ENCODE peak calls at places on chromosomes 4 and X, in five cellular contexts. G, A, X, W and L are unnamed samples.
A peak's percentile ranks its signal among the peaks of the same experiment; 100 is the strongest.

GRCh38 chrX:17836830-17837229 is 24.3 kb downstream of the RAI2 start:
- DNase-seq in G (no peak), X (no peak), W (no peak), A (no peak), L (no peak)

GRCh38 chrX:134512566-134512965 is 52.6 kb downstream of the HPRT1 start:
- DNase-seq in A (no peak), G (no peak), X (no peak), W (peak; percentile 48), L (no peak)

GRCh38 chrX:24242649-24243556 is 71.0 kb downstream of the SUPT20HL2 start:
- DNase-seq in G (peak; percentile 40), X (no peak), A (peak; percentile 27), W (peak; percentile 54), L (peak; percentile 60)

GRCh38 chr4:101160792-101161592 is 186.3 kb downstream of the PPP3CA start:
- DNase-seq in A (no peak), G (no peak), X (no peak), W (peak; percentile 94), L (no peak)

GRCh38 chr4:7112656-7113055 is 44.8 kb upstream of the GRPEL1 start:
- DNase-seq in G (no peak), A (no peak), W (no peak), X (no peak), L (no peak)

GRCh38 chr4:80125252-80126177 is 52.5 kb upstream of the ANTXR2 start:
- DNase-seq in W (peak; percentile 13), G (no peak), X (no peak), A (no peak), L (peak; percentile 8)

GRCh38 chr4:8202526-8203375 is 3.7 kb downstream of the SH3TC1 start:
- DNase-seq in X (no peak), W (no peak), G (no peak), A (no peak), L (no peak)

GRCh38 chrX:78321809-78322208 is 5.6 kb downstream of the CYSLTR1 start:
- DNase-seq in X (no peak), G (no peak), W (no peak), A (peak; percentile 30), L (peak; percentile 53)

GRCh38 chrX:154967603-154968002 is 54.9 kb downstream of the F8 start:
- DNase-seq in A (no peak), W (peak; percentile 13), X (no peak), G (no peak), L (no peak)

GRCh38 chr4:140005699-140006098 is 148.3 kb downstream of the MAML3 start:
- DNase-seq in A (no peak), W (no peak), G (no peak), X (peak; percentile 23), L (no peak)

GRCh38 chr4:122309988-122310626 is 68.7 kb upstream of the ADAD1 start:
- DNase-seq in W (no peak), A (no peak), G (no peak), X (no peak), L (no peak)

GRCh38 chr4:145182212-145182611 is 1.8 kb upstream of the OTUD4 start:
- DNase-seq in G (no peak), A (no peak), W (no peak), X (no peak), L (no peak)

GRCh38 chr4:62670509-62670908 is 1470.4 kb downstream of the ADGRL3 start:
- DNase-seq in X (peak; percentile 3), W (no peak), A (no peak), G (no peak), L (no peak)

GRCh38 chr4:100287569-100287968 is 97.3 kb upstream of the DDIT4L start:
- DNase-seq in G (no peak), W (no peak), A (no peak), X (no peak), L (no peak)

GRCh38 chr4:140568507-140569306 is at the start of gene UCP1:
- DNase-seq in A (peak; percentile 35), W (no peak), X (peak; percentile 85), G (no peak), L (peak; percentile 19)

GRCh38 chr4:148814030-148814429 is 371.8 kb upstream of the NR3C2 start:
- DNase-seq in G (no peak), W (no peak), X (no peak), A (peak; percentile 49), L (no peak)
- TF ChIP-seq EP300 in G (no peak), W (no peak), X (no peak), A (no peak), L (no peak)

DNA sequence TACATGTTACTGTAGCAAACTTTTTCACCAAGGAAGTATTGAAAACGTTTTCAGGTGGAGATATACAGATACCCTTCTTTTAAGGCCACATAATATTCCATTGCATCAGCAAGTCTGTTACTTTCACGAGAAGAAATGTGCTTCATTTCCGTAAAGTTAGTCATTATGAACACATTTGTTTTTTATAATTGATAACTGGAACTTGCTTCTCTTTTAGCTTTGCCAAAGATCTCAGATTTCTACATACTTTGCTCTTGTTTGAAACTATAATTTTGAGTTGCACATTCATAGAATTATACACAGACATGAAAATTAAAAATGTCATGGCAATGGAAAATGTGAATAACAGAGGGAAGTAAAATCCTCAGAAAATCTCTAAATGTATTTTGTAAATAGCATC is 128.7 kb upstream of the GIMD1 start:
- DNase-seq in X (no peak), G (no peak), W (no peak), A (no peak), L (no peak)
- H3K4me1 ChIP-seq in X (no peaks in the 10 kb centered on the region), G (no peaks in the 10 kb centered on the region), W (no peaks in the 10 kb centered on the region), A (no peaks in the 10 kb centered on the region), L (no peaks in the 10 kb centered on the region)

DNA sequence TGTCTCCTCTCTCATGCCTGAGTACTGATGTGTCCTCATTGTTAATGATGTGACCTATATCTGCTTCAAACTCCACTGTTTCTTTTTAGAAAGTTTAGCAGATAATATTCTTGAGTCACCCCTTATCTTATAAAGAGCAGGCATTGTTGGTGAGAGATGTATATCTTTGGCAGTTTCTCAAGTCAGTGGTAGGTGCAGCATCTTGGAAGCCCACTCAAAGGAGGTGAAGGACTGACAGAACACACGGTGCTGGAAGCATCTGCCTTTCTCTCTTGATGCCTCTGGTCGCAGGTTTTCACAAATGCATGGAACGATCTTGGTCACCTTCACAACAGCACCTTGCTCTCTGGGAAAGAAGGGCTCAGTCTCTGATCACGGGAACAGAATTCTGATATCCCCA is 71.2 kb downstream of the ZNF518B start:
- DNase-seq in A (no peak), X (no peak), G (no peak), W (no peak), L (no peak)
- TF ChIP-seq EP300 in A (no peak), X (no peak), G (no peak), W (no peak), L (no peak)

DNA sequence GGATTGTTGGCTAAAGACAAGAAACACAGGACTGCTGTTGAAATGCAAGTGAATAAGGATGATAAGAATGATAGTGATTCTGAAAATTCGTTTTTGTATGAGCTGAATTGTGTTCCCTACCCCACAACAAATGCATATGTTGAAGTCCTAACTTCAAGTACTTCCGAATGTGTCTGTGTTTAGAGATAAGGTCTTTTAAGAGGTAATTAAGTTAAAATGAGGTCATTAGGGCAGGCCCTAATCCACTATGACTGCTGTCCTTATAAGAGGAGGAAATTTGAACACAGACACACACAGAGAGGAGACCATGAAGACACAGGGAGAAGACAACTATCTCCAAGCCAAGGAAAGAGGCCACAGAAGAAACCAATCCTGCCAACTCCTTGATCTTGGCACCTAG is 126.6 kb upstream of the ACSL4 start:
- DNase-seq in X (no peak), G (no peak), W (no peak), A (no peak), L (no peak)
- H3K4me1 ChIP-seq in X (no peaks in the 10 kb centered on the region), G (no peaks in the 10 kb centered on the region), W (peaks cover 5% of the 10 kb centered on the region), A (no peaks in the 10 kb centered on the region), L (no peaks in the 10 kb centered on the region)

GRCh38 chr4:15947684-15948083 is 9.1 kb upstream of the FGFBP1 start:
- DNase-seq in X (no peak), A (no peak), W (no peak), G (no peak), L (no peak)

GRCh38 chr4:15953625-15954024 is 9.3 kb downstream of the FGFBP2 start:
- DNase-seq in G (no peak), X (no peak), A (no peak), W (no peak), L (no peak)

GRCh38 chr4:15955670-15956069 is 7.3 kb downstream of the FGFBP2 start:
- DNase-seq in G (no peak), A (no peak), W (peak; percentile 51), X (no peak), L (no peak)

GRCh38 chr4:15948826-15949225 is 10.3 kb upstream of the FGFBP1 start:
- DNase-seq in X (no peak), W (no peak), A (no peak), G (no peak), L (no peak)

DNA sequence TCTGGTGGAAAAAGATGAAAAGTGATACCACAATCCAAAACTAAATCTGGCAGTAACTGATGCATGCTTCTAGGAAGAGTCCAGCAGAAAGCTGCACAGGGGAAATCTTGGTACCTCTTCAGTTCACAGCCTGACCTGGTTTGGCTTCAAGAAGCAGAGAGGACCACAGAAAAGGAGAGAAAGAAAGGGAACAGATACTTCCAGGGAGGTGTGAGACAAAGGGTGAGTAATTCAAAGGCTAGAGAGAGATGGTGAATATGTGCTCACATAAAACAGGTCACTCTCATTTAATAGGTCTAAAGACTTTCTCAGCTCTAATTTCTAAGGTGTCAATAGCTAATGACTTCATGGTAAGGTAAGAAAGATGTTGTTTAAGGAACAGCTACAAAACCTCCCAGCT is 11.2 kb downstream of the FGFBP2 start:
- DNase-seq in A (no peak), W (no peak), X (no peak), G (no peak), L (no peak)
- TF ChIP-seq EP300 in A (no peak), W (no peak), X (no peak), G (no peak), L (no peak)

GRCh38 chrX:69280956-69281355 is 115.7 kb upstream of the PJA1 start:
- DNase-seq in G (no peak), W (no peak), A (no peak), X (no peak), L (no peak)
- H3K4me1 ChIP-seq in G (no peaks in the 10 kb centered on the region), W (no peaks in the 10 kb centered on the region), A (peaks cover 12% of the 10 kb centered on the region), X (peaks cover 2% of the 10 kb centered on the region), L (no peaks in the 10 kb centered on the region)

GRCh38 chr4:118898221-118898620 is 9.6 kb downstream of the SYNPO2 start:
- DNase-seq in A (no peak), W (no peak), X (no peak), G (no peak), L (no peak)

GRCh38 chr4:118888666-118889312 is at the start of gene SYNPO2:
- DNase-seq in X (peak; percentile 78), W (peak; percentile 54), G (peak; percentile 73), A (peak; percentile 54), L (peak; percentile 72)

GRCh38 chr4:118889313-118889694 is 650 bp downstream of the SYNPO2 start:
- DNase-seq in A (no peak), W (no peak), G (no peak), X (no peak), L (no peak)

GRCh38 chr4:118898684-118899138 is 10.1 kb downstream of the SYNPO2 start:
- DNase-seq in A (no peak), G (no peak), X (no peak), W (no peak), L (no peak)

GRCh38 chr4:118894034-118894433 is 5.4 kb downstream of the SYNPO2 start:
- DNase-seq in A (no peak), W (no peak), X (no peak), G (no peak), L (no peak)
- TF ChIP-seq EP300 in A (no peak), W (no peak), X (no peak), G (no peak), L (no peak)

GRCh38 chr4:110533940-110534339 is 58.0 kb downstream of the ENPEP start:
- DNase-seq in W (peak; percentile 83), G (no peak), X (no peak), A (no peak), L (no peak)
- H3K4me1 ChIP-seq in W (peaks cover 11% of the 10 kb centered on the region), G (no peaks in the 10 kb centered on the region), X (no peaks in the 10 kb centered on the region), A (no peaks in the 10 kb centered on the region), L (no peaks in the 10 kb centered on the region)

GRCh38 chr4:186900232-186900900 is 176.7 kb upstream of the FAT1 start:
- DNase-seq in W (peak; percentile 42), X (no peak), G (no peak), A (no peak), L (no peak)
- TF ChIP-seq EP300 in W (no peak), X (no peak), G (no peak), A (no peak), L (no peak)